ENCODE peak calls at places on chromosomes 2 and 18, in four cellular contexts. Q, S, G and E are unnamed samples.

GRCh38 chr2:209501579-209501978 is 77.7 kb downstream of the MAP2 start:
- DNase-seq in S (no peak), Q (no peak), G (peak; percentile 41), E (no peak)

GRCh38 chr2:237391140-237391539 is 22.8 kb downstream of the COL6A3 start:
- DNase-seq in Q (no peak), S (no peak), G (no peak), E (no peak)

GRCh38 chr2:38685116-38685735 is 19.3 kb downstream of the GALM start:
- DNase-seq in S (no peak), Q (no peak), G (no peak), E (peak; percentile 16)

GRCh38 chr2:65877331-65877791 is 445.0 kb upstream of the SPRED2 start:
- DNase-seq in Q (no peak), S (no peak), G (no peak), E (no peak)

GRCh38 chr2:233223059-233223894 is 28.2 kb upstream of the ATG16L1 start:
- DNase-seq in S (no peak), Q (no peak), G (no peak), E (no peak)

GRCh38 chr2:144572977-144573376 is 53.1 kb upstream of the ZEB2 start:
- DNase-seq in G (no peak), S (no peak), Q (no peak), E (no peak)

GRCh38 chr2:234482807-234483206 is 14.1 kb downstream of the ARL4C start:
- DNase-seq in Q (no peak), G (no peak), S (no peak), E (no peak)

GRCh38 chr2:218962859-218963492 is 3.5 kb downstream of the CDK5R2 start:
- DNase-seq in G (peak; percentile 93), S (peak; percentile 74), Q (peak; percentile 64), E (peak; percentile 80)

GRCh38 chr2:215981135-215981534 is 32.2 kb downstream of the MREG start:
- DNase-seq in Q (no peak), S (no peak), G (no peak), E (no peak)

GRCh38 chr2:54845514-54845913 is 122.1 kb downstream of the EML6 start:
- DNase-seq in G (no peak), S (no peak), Q (no peak), E (peak; percentile 44)

GRCh38 chr18:8616026-8616401 is 6.8 kb downstream of the RAB12 start:
- DNase-seq in G (peak; percentile 44), S (no peak), Q (no peak), E (no peak)

GRCh38 chr2:43105586-43106562 is 120.5 kb downstream of the ZFP36L2 start:
- DNase-seq in Q (peak; percentile 4), S (peak; percentile 53), G (no peak), E (peak; percentile 93)

GRCh38 chr2:43343573-43344304 is 117.3 kb upstream of the ZFP36L2 start:
- DNase-seq in Q (no peak), G (no peak), S (peak; percentile 31), E (peak; percentile 93)

GRCh38 chr2:160325413-160325812 is 125.3 kb upstream of the ITGB6 start:
- DNase-seq in Q (no peak), S (no peak), G (no peak), E (no peak)

GRCh38 chr2:160418853-160419252 is 74.8 kb downstream of the RBMS1 start:
- DNase-seq in G (no peak), S (no peak), Q (no peak), E (no peak)

GRCh38 chr18:28236487-28236886 is 59.6 kb upstream of the CDH2 start:
- DNase-seq in Q (no peak), S (no peak), G (no peak), E (no peak)
- H3K4me3 ChIP-seq in Q (no peak overlapping the region), S (no peak overlapping the region), G (no peak overlapping the region), E (no peak overlapping the region)

DNA sequence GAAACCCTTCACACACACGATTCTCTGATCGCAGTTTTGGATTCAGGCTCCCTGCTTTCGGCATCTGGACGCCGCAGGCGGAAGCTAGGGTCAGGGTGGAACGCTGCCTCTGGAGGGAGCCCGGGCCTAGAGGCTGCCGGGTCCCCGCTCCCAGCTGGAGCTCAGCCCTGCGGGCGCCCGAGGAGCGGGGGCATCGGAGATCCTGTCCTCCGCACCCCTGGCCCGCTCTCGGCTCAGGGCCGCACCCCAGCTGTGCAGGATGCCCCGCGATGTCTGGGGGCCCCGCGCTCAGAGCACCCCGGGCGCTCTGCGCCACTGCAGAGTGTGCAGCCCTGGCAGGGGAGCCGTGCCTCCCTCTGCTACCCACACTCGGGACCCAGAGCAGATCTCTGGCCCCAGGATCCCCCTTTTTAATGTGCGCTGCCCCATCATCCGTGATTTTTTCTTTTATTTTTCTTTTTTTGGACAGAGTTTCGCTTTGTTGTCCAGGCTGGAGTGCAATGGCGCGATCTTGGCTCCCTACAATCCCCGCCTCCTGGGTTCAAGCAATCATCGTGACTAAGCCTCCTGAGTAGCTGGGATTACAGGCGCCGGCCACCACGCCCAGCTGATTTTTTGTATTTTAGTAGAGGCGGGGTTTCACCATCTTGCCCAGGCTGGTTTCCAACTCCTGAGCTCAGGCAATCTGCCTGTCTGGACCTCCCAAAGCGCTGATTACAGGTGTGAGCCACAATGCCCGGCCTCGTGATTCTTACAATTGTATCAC is 54.8 kb upstream of the TUBA3E start:
- DNase-seq in G (no peak), Q (no peak), S (no peak), E (no peak)
- H3K4me3 ChIP-seq in G (no peak overlapping the region), Q (no peak overlapping the region), S (peak overlapping the region; percentile 44), E (peak overlapping the region; percentile 22)

GRCh38 chr2:150484006-150484405 is 3.5 kb downstream of the RND3 start:
- DNase-seq in Q (no peak), G (no peak), S (no peak), E (no peak)
- H3K4me3 ChIP-seq in Q (no peak overlapping the region), G (no peak overlapping the region), S (peak overlapping the region; percentile 83), E (peak overlapping the region; percentile 98)

DNA sequence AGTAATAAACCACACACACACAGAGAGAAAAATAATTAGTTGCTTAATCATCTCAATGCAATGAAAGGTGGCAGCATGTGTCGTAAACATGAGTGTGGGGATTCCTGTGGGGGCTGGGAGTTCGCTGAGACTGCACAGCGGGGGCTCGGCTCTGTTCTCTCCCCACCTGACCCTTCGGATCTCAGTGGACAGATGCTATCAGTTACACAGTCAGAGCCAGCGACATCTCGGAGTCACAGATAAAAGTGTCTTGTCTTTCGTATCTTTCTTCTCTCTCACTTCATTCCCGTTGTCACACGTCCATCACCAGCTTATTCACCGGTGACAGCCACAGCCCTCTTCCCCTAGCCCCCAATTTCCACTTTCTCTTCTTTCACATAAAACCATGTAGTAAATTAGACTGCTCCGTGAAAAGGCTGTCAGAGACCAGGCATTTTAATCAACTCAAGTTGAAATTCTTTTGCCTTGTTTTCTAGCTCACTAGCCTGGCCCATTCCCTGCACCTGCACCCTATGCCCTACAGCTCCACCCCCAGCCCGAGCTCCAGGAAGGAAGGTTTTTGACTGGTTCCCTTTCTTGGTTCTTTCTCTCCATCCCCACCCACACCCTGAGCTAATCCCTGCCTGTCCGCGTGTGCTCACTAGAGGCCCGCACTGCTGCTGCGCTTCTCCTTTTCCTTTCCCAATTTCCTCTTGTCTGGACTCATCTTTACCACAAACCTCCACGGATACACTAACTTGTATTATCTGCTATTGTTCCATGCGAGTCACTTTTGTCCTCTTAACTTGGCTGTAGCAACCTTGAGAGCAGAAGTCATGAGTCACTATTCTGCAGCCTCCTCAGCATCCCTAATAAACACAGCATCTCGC is 36.8 kb downstream of the COLEC12 start:
- DNase-seq in Q (no peak), S (no peak), G (peak; percentile 11), E (no peak)
- H3K4me3 ChIP-seq in Q (no peak overlapping the region), S (no peak overlapping the region), G (no peak overlapping the region), E (no peak overlapping the region)

GRCh38 chr18:35242426-35242825 is 1.6 kb downstream of the ZNF397 start:
- DNase-seq in G (no peak), S (no peak), Q (no peak), E (no peak)
- H3K4me3 ChIP-seq in G (no peak overlapping the region), S (no peak overlapping the region), Q (no peak overlapping the region), E (no peak overlapping the region)